ENCODE peak calls at places on chromosomes 3 and 15, in nine cellular contexts. Q, C, I, M, G, J, Z, B and F are unnamed samples.

GRCh38 chr15:59885832-59886231 is 118.3 kb upstream of the FOXB1 start:
- DNase-seq in I (no peak), J (peak), C (no peak), M (no peak), G (no peak), Z (peak), B (no peak), Q (no peak), F (no peak)

GRCh38 chr15:77634266-77634962 is 1.7 kb upstream of the LINGO1 start:
- DNase-seq in I (peak), G (peak), Z (peak), J (peak), Q (peak), M (peak), C (peak), B (peak), F (peak)

GRCh38 chr3:128068156-128068620 is 16.0 kb downstream of the SEC61A1 start:
- DNase-seq in C (no peak), Q (no peak), M (no peak), J (peak), I (peak), G (no peak), B (peak), Z (peak), F (no peak)

GRCh38 chr15:67807141-67807540 is 18.2 kb upstream of the SKOR1 start:
- DNase-seq in C (no peak), M (no peak), Q (no peak), G (no peak), I (no peak), Z (no peak), B (no peak), J (no peak), F (no peak)

GRCh38 chr15:50138391-50138790 is 19.4 kb upstream of the ATP8B4 start:
- DNase-seq in Z (peak), B (no peak), G (no peak), Q (no peak), J (no peak), M (no peak), I (no peak), C (no peak), F (no peak)

GRCh38 chr15:62578960-62579359 is 413.9 kb upstream of the C2CD4B start:
- DNase-seq in J (no peak), B (no peak), Z (no peak), M (no peak), Q (no peak), G (no peak), I (no peak), C (no peak), F (no peak)

GRCh38 chr3:129732200-129732876 is 125.9 kb upstream of the PLXND1 start:
- DNase-seq in Q (no peak), G (no peak), M (no peak), Z (peak), I (no peak), B (no peak), C (no peak), J (no peak), F (no peak)

GRCh38 chr3:98657429-98657828 is 64.0 kb upstream of the CPOX start:
- DNase-seq in Z (peak), C (peak), Q (no peak), I (peak), B (no peak), M (no peak), J (no peak), G (peak), F (no peak)

GRCh38 chr15:87739866-87740265 is 516.7 kb downstream of the NTRK3 start:
- DNase-seq in I (no peak), C (no peak), Q (no peak), J (peak), M (no peak), Z (peak), G (no peak), B (no peak), F (no peak)

GRCh38 chr3:8610961-8611360 is 33.6 kb downstream of the SSUH2 start:
- DNase-seq in I (no peak), C (no peak), B (no peak), M (no peak), G (no peak), Q (no peak), J (no peak), Z (no peak), F (no peak)

GRCh38 chr15:56798639-56799038 is 65.3 kb upstream of the ZNF280D start:
- DNase-seq in Q (no peak), B (no peak), J (no peak), I (no peak), Z (peak), G (no peak), C (no peak), M (no peak), F (no peak)

GRCh38 chr3:73389104-73389809 is 235.5 kb downstream of the PDZRN3 start:
- DNase-seq in Q (no peak), Z (no peak), M (no peak), G (no peak), C (no peak), I (no peak), J (no peak), B (no peak), F (no peak)

GRCh38 chr3:39254806-39255449 is 24.9 kb downstream of the CX3CR1 start:
- DNase-seq in C (no peak), Q (no peak), Z (peak), G (no peak), J (peak), B (no peak), I (no peak), M (no peak), F (no peak)

GRCh38 chr3:124322309-124322880 is 330.5 kb upstream of the ROPN1 start:
- DNase-seq in M (no peak), B (no peak), I (no peak), J (no peak), G (no peak), C (no peak), Z (peak), Q (no peak), F (no peak)

GRCh38 chr15:69088300-69088965 is 72.0 kb upstream of the GLCE start:
- DNase-seq in Q (no peak), B (no peak), J (no peak), Z (no peak), M (no peak), I (no peak), G (no peak), C (no peak), F (no peak)

GRCh38 chr3:119582178-119582577 is 2.9 kb downstream of the ADPRH start:
- DNase-seq in J (no peak), M (no peak), Q (no peak), C (no peak), I (no peak), Z (peak), B (no peak), G (no peak), F (no peak)

GRCh38 chr15:60745469-60745971 is 266.6 kb upstream of the ICE2 start:
- DNase-seq in Z (no peak), M (no peak), I (no peak), B (no peak), G (no peak), J (peak), Q (no peak), C (no peak), F (no peak)

GRCh38 chr3:113825090-113825489 is 13.5 kb upstream of the GRAMD1C start:
- DNase-seq in M (no peak), I (no peak), C (no peak), Z (peak), B (no peak), Q (no peak), G (no peak), J (peak), F (no peak)

GRCh38 chr3:79690072-79690471 is 77.7 kb downstream of the ROBO1 start:
- DNase-seq in G (no peak), I (no peak), Z (no peak), M (no peak), J (no peak), B (no peak), C (no peak), Q (no peak), F (no peak)

GRCh38 chr3:195263193-195263924 is 7.6 kb downstream of the XXYLT1 start:
- DNase-seq in Q (no peak), M (no peak), G (no peak), B (no peak), I (no peak), J (no peak), Z (no peak), C (no peak), F (no peak)

GRCh38 chr3:55474213-55474632 is 12.9 kb downstream of the WNT5A start:
- DNase-seq in M (no peak), G (no peak), C (no peak), Z (no peak), J (no peak), Q (no peak), I (no peak), B (no peak), F (no peak)

GRCh38 chr3:113695426-113695817 is 1.0 kb downstream of the USF3 start:
- DNase-seq in C (no peak), B (no peak), Z (no peak), I (no peak), J (peak), G (no peak), Q (no peak), M (no peak), F (no peak)

GRCh38 chr15:80250614-80251504 is 1.2 kb downstream of the CTXND1 start:
- DNase-seq in Z (no peak), G (no peak), B (no peak), J (no peak), I (no peak), Q (no peak), M (no peak), C (no peak), F (no peak)

GRCh38 chr3:62229201-62229600 is 144.1 kb downstream of the FEZF2 start:
- DNase-seq in M (no peak), Q (no peak), C (no peak), G (peak), I (no peak), B (no peak), J (no peak), Z (no peak), F (no peak)

GRCh38 chr15:96312641-96313335 is 17.7 kb upstream of the NR2F2 start:
- DNase-seq in Z (peak), J (no peak), I (no peak), C (no peak), M (no peak), B (no peak), Q (no peak), G (no peak), F (no peak)

GRCh38 chr3:138933981-138934691 is 12.8 kb downstream of the FOXL2 start:
- DNase-seq in C (no peak), I (no peak), B (no peak), Z (peak), Q (no peak), G (no peak), M (no peak), J (no peak), F (no peak)

GRCh38 chr3:1092061-1092460 is 763 bp upstream of the CNTN6 start:
- DNase-seq in Q (no peak), B (no peak), C (no peak), I (no peak), M (no peak), J (no peak), G (no peak), Z (no peak), F (no peak)

GRCh38 chr15:94206463-94207167 is 24.7 kb upstream of the MCTP2 start:
- DNase-seq in C (no peak), B (no peak), G (no peak), I (no peak), Z (peak), Q (no peak), J (no peak), M (no peak), F (no peak)

GRCh38 chr3:48896991-48897390 is 1.7 kb downstream of the SLC25A20 start:
- DNase-seq in Z (no peak), M (no peak), I (no peak), G (no peak), Q (no peak), J (peak), B (no peak), C (no peak), F (no peak)

GRCh38 chr15:76366714-76367113 is 30.1 kb downstream of the ISL2 start:
- DNase-seq in I (no peak), C (no peak), M (no peak), G (no peak), B (no peak), Q (no peak), J (no peak), Z (no peak), F (no peak)